ENCODE peak calls at places on chromosomes 16 and 17, in five cellular contexts. One of them, this sample, is unnamed.

GRCh38 chr17:49850772-49851386 is 3.0 kb upstream of the TAC4 start:
- DNase-seq in H1: peak; percentile 60
- DNase-seq in HCT116: no peak
- DNase-seq in HepG2: no peak
- DNase-seq in GM12878: no peak
- DNase-seq in this sample: no peak

GRCh38 chr17:17235212-17236174 is 1.5 kb downstream of the FLCN start:
- DNase-seq in HepG2: peak; percentile 22
- DNase-seq in HCT116: no peak
- DNase-seq in GM12878: no peak
- DNase-seq in H1: no peak
- DNase-seq in this sample: no peak

GRCh38 chr17:1256699-1257098 is 13.5 kb upstream of the BHLHA9 start:
- DNase-seq in H1: no peak
- DNase-seq in HepG2: no peak
- DNase-seq in GM12878: no peak
- DNase-seq in HCT116: no peak
- DNase-seq in this sample: no peak

GRCh38 chr16:66248096-66248495 is 118.4 kb upstream of the CDH5 start:
- DNase-seq in HepG2: no peak
- DNase-seq in HCT116: no peak
- DNase-seq in GM12878: no peak
- DNase-seq in H1: no peak
- DNase-seq in this sample: no peak

GRCh38 chr17:60934723-60935122 is 257.1 kb downstream of the BCAS3 start:
- DNase-seq in HCT116: no peak
- DNase-seq in H1: no peak
- DNase-seq in GM12878: no peak
- DNase-seq in HepG2: no peak
- DNase-seq in this sample: no peak

GRCh38 chr16:353404-354285 is 1.1 kb upstream of the AXIN1 start:
- DNase-seq in GM12878: no peak
- DNase-seq in H1: no peak
- DNase-seq in HepG2: no peak
- DNase-seq in HCT116: no peak
- DNase-seq in this sample: no peak

GRCh38 chr16:88591577-88592021 is 21.4 kb downstream of the ZC3H18 start:
- DNase-seq in GM12878: peak; percentile 90
- DNase-seq in HepG2: no peak
- DNase-seq in H1: no peak
- DNase-seq in HCT116: no peak
- DNase-seq in this sample: no peak

GRCh38 chr17:3534881-3535252 is 22.7 kb downstream of the TRPV3 start:
- DNase-seq in HepG2: no peak
- DNase-seq in GM12878: no peak
- DNase-seq in H1: no peak
- DNase-seq in HCT116: peak; percentile 67
- DNase-seq in this sample: no peak

GRCh38 chr17:60345233-60345632 is 46.7 kb downstream of the USP32 start:
- DNase-seq in HepG2: no peak
- DNase-seq in HCT116: no peak
- DNase-seq in H1: no peak
- DNase-seq in GM12878: no peak
- DNase-seq in this sample: no peak

GRCh38 chr17:55416470-55417052 is 5.1 kb downstream of the MMD start:
- DNase-seq in H1: no peak
- DNase-seq in HCT116: no peak
- DNase-seq in GM12878: no peak
- DNase-seq in HepG2: no peak
- DNase-seq in this sample: no peak

GRCh38 chr16:65116818-65117430 is 4.9 kb downstream of the CDH11 start:
- DNase-seq in H1: no peak
- DNase-seq in GM12878: no peak
- DNase-seq in HCT116: no peak
- DNase-seq in HepG2: no peak
- DNase-seq in this sample: no peak

GRCh38 chr17:27296427-27296979 is 2.6 kb downstream of the WSB1 start:
- DNase-seq in HCT116: no peak
- DNase-seq in HepG2: no peak
- DNase-seq in H1: no peak
- DNase-seq in GM12878: no peak
- DNase-seq in this sample: no peak

GRCh38 chr16:20298452-20298851 is 28.9 kb downstream of the GP2 start:
- DNase-seq in HepG2: no peak
- DNase-seq in H1: no peak
- DNase-seq in HCT116: no peak
- DNase-seq in GM12878: no peak
- DNase-seq in this sample: no peak

GRCh38 chr16:56980792-56981724 is 8.3 kb upstream of the NLRC5 start:
- DNase-seq in H1: no peak
- DNase-seq in HCT116: no peak
- DNase-seq in HepG2: no peak
- DNase-seq in GM12878: no peak
- DNase-seq in this sample: no peak

GRCh38 chr16:84633622-84634021 is 14.7 kb upstream of the KLHL36 start:
- DNase-seq in HepG2: no peak
- DNase-seq in HCT116: no peak
- DNase-seq in GM12878: no peak
- DNase-seq in H1: no peak
- DNase-seq in this sample: no peak

GRCh38 chr17:61729690-61730268 is 133.5 kb downstream of the BRIP1 start:
- DNase-seq in H1: no peak
- DNase-seq in HCT116: no peak
- DNase-seq in HepG2: no peak
- DNase-seq in GM12878: no peak
- DNase-seq in this sample: no peak

GRCh38 chr16:66484453-66485213 is 57.5 kb downstream of the BEAN1 start:
- DNase-seq in H1: no peak
- DNase-seq in GM12878: no peak
- DNase-seq in HCT116: no peak
- DNase-seq in HepG2: no peak
- DNase-seq in this sample: no peak

GRCh38 chr16:22337849-22338248 is 36.6 kb downstream of the CDR2 start:
- DNase-seq in GM12878: no peak
- DNase-seq in HCT116: no peak
- DNase-seq in HepG2: no peak
- DNase-seq in H1: no peak
- DNase-seq in this sample: no peak

GRCh38 chr16:88611220-88611821 is 27.1 kb upstream of the IL17C start:
- DNase-seq in GM12878: no peak
- DNase-seq in HepG2: no peak
- DNase-seq in H1: peak; percentile 76
- DNase-seq in HCT116: no peak
- DNase-seq in this sample: no peak

GRCh38 chr17:82046903-82047302 is 4.7 kb downstream of the RFNG start:
- DNase-seq in HepG2: no peak
- DNase-seq in H1: no peak
- DNase-seq in HCT116: no peak
- DNase-seq in GM12878: no peak
- DNase-seq in this sample: no peak

GRCh38 chr17:10198509-10199249 is at the start of gene GAS7:
- DNase-seq in GM12878: no peak
- DNase-seq in H1: peak; percentile 89
- DNase-seq in HepG2: no peak
- DNase-seq in HCT116: no peak
- DNase-seq in this sample: no peak

GRCh38 chr16:21277927-21278706 is at the start of gene CRYM:
- DNase-seq in HepG2: peak; percentile 35
- DNase-seq in HCT116: no peak
- DNase-seq in GM12878: no peak
- DNase-seq in H1: peak; percentile 91
- DNase-seq in this sample: peak; percentile 86

GRCh38 chr17:73625975-73626706 is 18.1 kb downstream of the SDK2 start:
- DNase-seq in HepG2: no peak
- DNase-seq in HCT116: no peak
- DNase-seq in GM12878: no peak
- DNase-seq in H1: no peak
- DNase-seq in this sample: no peak

GRCh38 chr17:61927211-61928100 is at the start of gene INTS2:
- DNase-seq in GM12878: peak; percentile 83
- DNase-seq in H1: peak; percentile 97
- DNase-seq in HepG2: peak; percentile 92
- DNase-seq in HCT116: peak; percentile 96
- DNase-seq in this sample: peak; percentile 95

GRCh38 chr17:74813793-74814192 is 37.6 kb upstream of the NAT9 start:
- DNase-seq in HepG2: no peak
- DNase-seq in GM12878: no peak
- DNase-seq in H1: no peak
- DNase-seq in HCT116: no peak
- DNase-seq in this sample: no peak

GRCh38 chr16:68749424-68749823 is 12.3 kb downstream of the CDH1 start:
- DNase-seq in H1: no peak
- DNase-seq in HepG2: peak; percentile 66
- DNase-seq in HCT116: no peak
- DNase-seq in GM12878: no peak
- DNase-seq in this sample: no peak

GRCh38 chr17:73131993-73132595 is 32.7 kb upstream of the SSTR2 start:
- DNase-seq in HepG2: no peak
- DNase-seq in H1: no peak
- DNase-seq in GM12878: no peak
- DNase-seq in HCT116: no peak
- DNase-seq in this sample: no peak

GRCh38 chr16:23986455-23986854 is 150.7 kb downstream of the PRKCB start:
- DNase-seq in H1: no peak
- DNase-seq in GM12878: no peak
- DNase-seq in HepG2: no peak
- DNase-seq in HCT116: no peak
- DNase-seq in this sample: no peak

GRCh38 chr17:27256225-27257030 is 37.5 kb upstream of the WSB1 start:
- DNase-seq in GM12878: no peak
- DNase-seq in H1: no peak
- DNase-seq in HepG2: peak; percentile 72
- DNase-seq in HCT116: no peak
- DNase-seq in this sample: no peak

GRCh38 chr17:6496116-6496481 is 51.8 kb downstream of the PIMREG start:
- DNase-seq in GM12878: no peak
- DNase-seq in HCT116: no peak
- DNase-seq in HepG2: no peak
- DNase-seq in H1: peak; percentile 72
- DNase-seq in this sample: peak; percentile 10
- H3K4me1 ChIP-seq in GM12878: peaks cover 14% of the 10 kb centered on the region
- H3K4me1 ChIP-seq in HCT116: no peaks in the 10 kb centered on the region
- H3K4me1 ChIP-seq in HepG2: no peaks in the 10 kb centered on the region
- H3K4me1 ChIP-seq in H1: peaks cover 9% of the 10 kb centered on the region
- H3K4me1 ChIP-seq in this sample: no peaks in the 10 kb centered on the region

GRCh38 chr17:34579017-34579946 is at the start of gene TMEM132E:
- DNase-seq in GM12878: no peak
- DNase-seq in HCT116: no peak
- DNase-seq in HepG2: no peak
- DNase-seq in H1: peak; percentile 75
- DNase-seq in this sample: no peak

GRCh38 chr17:34578656-34579016 is 746 bp upstream of the TMEM132E start:
- DNase-seq in GM12878: no peak
- DNase-seq in HCT116: no peak
- DNase-seq in HepG2: no peak
- DNase-seq in H1: no peak
- DNase-seq in this sample: no peak

GRCh38 chr17:34580685-34581445 is 1.5 kb downstream of the TMEM132E start:
- DNase-seq in HCT116: no peak
- DNase-seq in HepG2: no peak
- DNase-seq in H1: peak; percentile 69
- DNase-seq in GM12878: no peak
- DNase-seq in this sample: peak; percentile 6

GRCh38 chr17:34581446-34582184 is 2.2 kb downstream of the TMEM132E start:
- DNase-seq in HCT116: no peak
- DNase-seq in GM12878: no peak
- DNase-seq in H1: no peak
- DNase-seq in HepG2: no peak
- DNase-seq in this sample: no peak

DNA sequence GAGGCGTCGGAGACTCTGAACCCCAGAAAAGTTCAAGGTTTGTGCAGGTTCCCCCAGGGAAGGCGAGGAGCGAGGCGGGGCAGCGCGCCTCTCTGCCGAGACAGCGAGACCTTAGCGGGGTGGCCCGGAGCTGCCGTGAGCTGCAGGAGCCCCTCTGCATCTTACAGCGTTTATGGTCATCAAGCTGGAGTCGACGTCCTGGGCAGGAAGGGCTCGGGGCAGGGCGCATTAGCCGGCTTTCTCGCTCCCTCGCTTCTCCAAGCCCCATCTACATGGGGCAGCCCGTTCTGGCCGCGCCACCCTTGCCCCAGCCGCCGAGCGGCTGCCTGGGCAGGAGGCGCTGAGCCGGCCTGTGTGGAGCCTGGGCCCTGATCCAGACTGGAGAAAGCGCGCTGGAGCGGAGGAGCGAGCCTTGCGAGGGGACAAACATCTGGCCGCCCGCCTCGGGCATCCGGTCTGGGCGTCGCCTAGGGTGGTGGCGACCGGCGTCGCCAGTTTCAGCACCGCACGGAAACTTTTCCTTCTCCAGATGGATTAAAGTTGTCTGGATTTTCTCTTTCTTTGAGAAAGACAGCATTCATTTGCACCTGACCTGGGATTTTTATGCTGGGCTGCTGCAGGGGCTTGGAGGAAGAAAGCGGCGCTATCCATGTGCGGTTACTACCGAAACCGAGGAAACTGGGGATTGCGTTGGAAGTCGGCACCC is 750 bp downstream of the TMEM132E start:
- DNase-seq in HepG2: no peak
- DNase-seq in H1: peak; percentile 67
- DNase-seq in GM12878: no peak
- DNase-seq in HCT116: no peak
- DNase-seq in this sample: no peak
- H2AFZ ChIP-seq in HepG2: no peak overlapping the region
- H2AFZ ChIP-seq in H1: no peak overlapping the region
- H2AFZ ChIP-seq in GM12878: no peak overlapping the region
- H2AFZ ChIP-seq in HCT116: no peak overlapping the region
- H2AFZ ChIP-seq in this sample: no peak overlapping the region

GRCh38 chr17:43834106-43834505 is 1.2 kb upstream of the MPP3 start:
- DNase-seq in H1: no peak
- DNase-seq in GM12878: no peak
- DNase-seq in HepG2: no peak
- DNase-seq in HCT116: no peak
- DNase-seq in this sample: no peak
- TF ChIP-seq SRF in H1: no peak
- TF ChIP-seq SRF in GM12878: no peak
- TF ChIP-seq SRF in HepG2: no peak
- TF ChIP-seq SRF in HCT116: no peak
- TF ChIP-seq SRF in this sample: no peak

DNA sequence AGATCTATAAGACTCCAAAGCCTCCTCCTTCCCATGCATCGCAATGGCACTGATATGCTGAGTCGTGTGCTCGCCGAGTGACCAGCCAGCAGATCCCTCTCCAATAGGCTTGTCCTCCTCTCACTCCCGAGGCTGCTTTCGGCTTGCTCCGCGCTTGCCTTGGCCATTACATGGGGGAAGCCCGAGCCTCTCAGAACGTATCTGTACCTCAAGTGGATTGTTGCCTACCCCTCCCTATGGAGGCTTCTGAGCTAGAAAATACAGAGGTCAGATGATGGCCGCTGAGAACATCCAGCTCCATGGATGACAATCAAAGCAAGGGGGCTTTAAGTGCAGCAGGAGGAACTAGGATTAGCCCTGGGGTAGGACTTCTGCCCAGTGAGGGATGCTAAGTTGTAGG is 7.7 kb upstream of the NLRP1 start:
- DNase-seq in GM12878: no peak
- DNase-seq in HepG2: no peak
- DNase-seq in H1: no peak
- DNase-seq in HCT116: no peak
- DNase-seq in this sample: no peak
- H3K4me1 ChIP-seq in GM12878: no peaks in the 10 kb centered on the region
- H3K4me1 ChIP-seq in HepG2: no peaks in the 10 kb centered on the region
- H3K4me1 ChIP-seq in H1: no peaks in the 10 kb centered on the region
- H3K4me1 ChIP-seq in HCT116: no peaks in the 10 kb centered on the region
- H3K4me1 ChIP-seq in this sample: no peaks in the 10 kb centered on the region

This sample was measured in K562.